ENCODE peak calls at places on chromosomes 2 and 18, in ten cellular contexts. Q is LoVo, W is posterior vena cava, C is HEK293T, D is NCI-H460, H is left lobe of liver, J is fibroblast of pulmonary artery, E is NCI-H69, P is tibial nerve, Y is AG09319. G is an unnamed sample.

GRCh38 chr2:1818404-1818803 is 74.1 kb upstream of the PXDN start:
- DNase-seq in Q (no peak), W (no peak), C (no peak), D (no peak), H (no peak), J (no peak), E (peak; percentile 4), P (no peak), Y (no peak), G (no peak)

GRCh38 chr2:68039317-68039716 is 23.5 kb downstream of the C1D start:
- DNase-seq in Q (no peak), W (no peak), C (no peak), D (no peak), H (no peak), J (no peak), E (peak; percentile 29), P (no peak), Y (no peak), G (no peak)

GRCh38 chr18:51614967-51615571 is 417.6 kb upstream of the MEX3C start:
- DNase-seq in Q (no peak), W (no peak), C (no peak), D (no peak), H (no peak), J (peak; percentile 80), E (peak; percentile 95), P (no peak), Y (no peak), G (no peak)

GRCh38 chr2:57981369-57981768 is 65.2 kb upstream of the VRK2 start:
- DNase-seq in Q (peak; percentile 30), W (no peak), C (no peak), D (no peak), H (no peak), J (peak; percentile 35), E (no peak), P (no peak), Y (peak; percentile 2), G (no peak)

GRCh38 chr2:214180686-214181085 is 230.2 kb upstream of the VWC2L start:
- DNase-seq in Q (no peak), W (no peak), C (no peak), D (no peak), H (no peak), J (no peak), E (no peak), P (no peak), Y (no peak), G (no peak)

GRCh38 chr2:168666339-168666738 is 136.1 kb upstream of the NOSTRIN start:
- DNase-seq in Q (no peak), W (no peak), C (no peak), D (no peak), H (no peak), J (peak; percentile 6), E (no peak), P (no peak), Y (no peak), G (no peak)

GRCh38 chr2:232231514-232231913 is 147.0 kb upstream of the ALPP start:
- DNase-seq in Q (no peak), W (no peak), C (no peak), D (no peak), H (no peak), J (no peak), E (peak; percentile 25), P (no peak), Y (no peak), G (no peak)

GRCh38 chr2:127220102-127220806 is at the start of gene CYP27C1:
- DNase-seq in Q (no peak), W (no peak), C (peak; percentile 50), D (no peak), H (no peak), J (no peak), E (peak; percentile 37), P (no peak), Y (no peak), G (no peak)

GRCh38 chr2:168525020-168525419 is 68.9 kb downstream of the CERS6 start:
- DNase-seq in Q (peak; percentile 37), W (no peak), C (no peak), D (no peak), H (no peak), J (no peak), E (no peak), P (no peak), Y (no peak), G (no peak)

GRCh38 chr2:18829331-18829902 is 240.0 kb upstream of the NT5C1B start:
- DNase-seq in Q (no peak), W (no peak), C (no peak), D (no peak), H (no peak), J (peak; percentile 23), E (peak; percentile 2), P (no peak), Y (peak; percentile 10), G (no peak)

GRCh38 chr2:112092286-112093041 is 37.4 kb downstream of the TMEM87B start:
- DNase-seq in Q (no peak), W (no peak), C (no peak), D (no peak), H (no peak), J (peak; percentile 82), E (no peak), P (no peak), Y (no peak), G (no peak)

GRCh38 chr18:36446059-36446458 is 148.5 kb downstream of the FHOD3 start:
- DNase-seq in Q (no peak), W (no peak), C (no peak), D (no peak), H (no peak), J (no peak), E (peak; percentile 78), P (no peak), Y (no peak), G (no peak)

GRCh38 chr2:105750735-105751134 is 6.0 kb downstream of the NCK2 start:
- DNase-seq in Q (no peak), W (no peak), C (no peak), D (no peak), H (no peak), J (no peak), E (no peak), P (no peak), Y (no peak), G (no peak)

GRCh38 chr2:79994915-79995419 is 309.6 kb downstream of the LRRTM1 start:
- DNase-seq in Q (no peak), W (no peak), C (no peak), D (no peak), H (no peak), J (no peak), E (peak; percentile 54), P (no peak), Y (no peak), G (no peak)

GRCh38 chr2:40287815-40288214 is 164.1 kb downstream of the SLC8A1 start:
- DNase-seq in Q (no peak), W (no peak), C (no peak), D (no peak), H (no peak), J (no peak), E (no peak), P (no peak), Y (no peak), G (no peak)

GRCh38 chr2:199985625-199986207 is 30.3 kb downstream of the MAIP1 start:
- DNase-seq in Q (peak; percentile 54), W (no peak), C (peak; percentile 60), D (peak; percentile 83), H (peak; percentile 73), J (peak; percentile 72), E (peak; percentile 72), P (peak; percentile 64), Y (no peak), G (no peak)

GRCh38 chr2:171735991-171736710 is 48.9 kb downstream of the DYNC1I2 start:
- DNase-seq in Q (no peak), W (no peak), C (no peak), D (no peak), H (no peak), J (no peak), E (no peak), P (no peak), Y (no peak), G (no peak)

GRCh38 chr2:159075726-159076125 is 107.3 kb downstream of the TANC1 start:
- DNase-seq in Q (no peak), W (no peak), C (no peak), D (no peak), H (no peak), J (peak; percentile 50), E (no peak), P (no peak), Y (no peak), G (no peak)

GRCh38 chr2:60794271-60794863 is 38.3 kb downstream of the PAPOLG start:
- DNase-seq in Q (no peak), W (no peak), C (no peak), D (peak; percentile 13), H (no peak), J (peak; percentile 54), E (peak; percentile 7), P (no peak), Y (no peak), G (no peak)

GRCh38 chr2:162075689-162076132 is 1.7 kb upstream of the DPP4 start:
- DNase-seq in Q (no peak), W (no peak), C (no peak), D (no peak), H (no peak), J (peak; percentile 57), E (no peak), P (no peak), Y (no peak), G (no peak)

GRCh38 chr2:166239548-166239947 is 111.7 kb upstream of the SCN1A start:
- DNase-seq in Q (no peak), W (no peak), C (no peak), D (no peak), H (no peak), J (peak; percentile 85), E (no peak), P (no peak), Y (no peak), G (no peak)

GRCh38 chr18:7174359-7175107 is 56.4 kb upstream of the LRRC30 start:
- DNase-seq in Q (no peak), W (no peak), C (no peak), D (peak; percentile 47), H (peak; percentile 58), J (peak; percentile 48), E (no peak), P (no peak), Y (no peak), G (peak; percentile 72)

GRCh38 chr2:226981731-226982373 is 146.0 kb downstream of the RHBDD1 start:
- DNase-seq in Q (no peak), W (no peak), C (no peak), D (no peak), H (no peak), J (no peak), E (peak; percentile 89), P (no peak), Y (no peak), G (no peak)